ENCODE peak calls at places on chromosomes 5 and 9, in six cellular contexts. M is natural killer cell, Y is mesothelial cell of epicardium, L is mesendoderm, X is NCI-H1930, P is fibroblast of gingiva. R is an unnamed sample.

GRCh38 chr5:131944700-131945550 is 538 bp downstream of the MEIKIN start:
- DNase-seq in Y (no peak), P (no peak), M (no peak), X (no peak), L (no peak), R (no peak)

GRCh38 chr5:112434650-112435049 is 15.6 kb upstream of the EPB41L4A start:
- DNase-seq in Y (no peak), P (no peak), X (no peak), L (no peak), M (no peak), R (no peak)

GRCh38 chr5:61401726-61402125 is 69.7 kb downstream of the ZSWIM6 start:
- DNase-seq in Y (no peak), P (peak; percentile 14), X (no peak), L (peak; percentile 61), M (no peak), R (peak; percentile 89)

GRCh38 chr9:21082671-21083070 is 4.9 kb upstream of the IFNB1 start:
- DNase-seq in Y (no peak), M (no peak), P (no peak), L (no peak), X (no peak), R (no peak)

GRCh38 chr5:58262226-58262625 is 197.7 kb downstream of the PLK2 start:
- DNase-seq in M (no peak), L (no peak), X (no peak), Y (no peak), P (peak; percentile 67), R (peak; percentile 61)

GRCh38 chr9:136714876-136715239 is 2.5 kb downstream of the DIPK1B start:
- DNase-seq in L (no peak), M (no peak), Y (no peak), P (no peak), X (no peak), R (no peak)

GRCh38 chr5:175766963-175767362 is 104.4 kb upstream of the CPLX2 start:
- DNase-seq in X (no peak), Y (no peak), L (no peak), M (no peak), P (no peak), R (no peak)

GRCh38 chr9:94974154-94974860 is 247.8 kb downstream of the AOPEP start:
- DNase-seq in X (no peak), L (no peak), M (no peak), P (peak; percentile 64), Y (no peak), R (no peak)

GRCh38 chr5:181246276-181247050 is 2.8 kb upstream of the RACK1 start:
- DNase-seq in L (peak; percentile 91), P (peak; percentile 89), Y (peak; percentile 70), M (peak; percentile 47), X (no peak), R (peak; percentile 82)

GRCh38 chr9:70609542-70610286 is 195.3 kb upstream of the KLF9 start:
- DNase-seq in X (no peak), P (peak; percentile 92), M (no peak), L (no peak), Y (no peak), R (peak; percentile 96)

GRCh38 chr5:93300945-93301344 is 280.1 kb downstream of the NR2F1-AS1 start:
- DNase-seq in Y (no peak), X (no peak), P (no peak), L (no peak), M (no peak), R (no peak)

GRCh38 chr9:9299134-9299533 is 1313.7 kb downstream of the PTPRD start:
- DNase-seq in M (no peak), L (peak; percentile 3), Y (no peak), X (no peak), P (no peak), R (no peak)

GRCh38 chr5:68250662-68251298 is 35.2 kb downstream of the PIK3R1 start:
- DNase-seq in M (no peak), P (no peak), Y (no peak), X (no peak), L (peak; percentile 70), R (no peak)

GRCh38 chr5:1668141-1668721 is 131.4 kb downstream of the MRPL36 start:
- DNase-seq in M (no peak), L (peak; percentile 37), X (no peak), P (no peak), Y (no peak), R (no peak)

GRCh38 chr9:112112519-112112918 is 62.6 kb downstream of the SUSD1 start:
- DNase-seq in X (no peak), M (no peak), Y (no peak), P (peak; percentile 80), L (no peak), R (peak; percentile 96)

GRCh38 chr5:127997131-127997775 is 86.3 kb upstream of the SLC12A2 start:
- DNase-seq in Y (no peak), X (no peak), P (no peak), L (peak; percentile 12), M (no peak), R (no peak)

GRCh38 chr5:36875789-36876388 is 680 bp upstream of the NIPBL start:
- DNase-seq in L (peak; percentile 85), Y (peak; percentile 64), P (peak; percentile 79), M (peak; percentile 75), X (peak; percentile 72), R (peak; percentile 80)

GRCh38 chr5:103305829-103306228 is 47.3 kb downstream of the MACIR start:
- DNase-seq in M (no peak), L (peak; percentile 12), X (no peak), Y (no peak), P (no peak), R (peak; percentile 2)

GRCh38 chr9:107674937-107675277 is 185.3 kb upstream of the KLF4 start:
- DNase-seq in L (no peak), P (peak; percentile 83), M (no peak), Y (no peak), X (no peak), R (peak; percentile 35)

GRCh38 chr5:92309336-92309991 is 926.3 kb upstream of the ARRDC3 start:
- DNase-seq in L (peak; percentile 23), P (peak; percentile 50), X (peak; percentile 0), Y (no peak), M (no peak), R (peak; percentile 78)

GRCh38 chr5:135364416-135365262 is 34.4 kb downstream of the MACROH2A1 start:
- DNase-seq in Y (no peak), P (no peak), X (peak; percentile 25), M (no peak), L (no peak), R (no peak)

R was measured in fibroblast of lung.